ENCODE peak calls at places on chromosomes 4 and X, in ten cellular contexts. A is colonic mucosa; M is upper lobe of right lung; J is CD4-positive, alpha-beta memory T cell; F is suprapubic skin; P is left lung; R is prostate gland; I is substantia nigra; N is endothelial cell of umbilical vein; Q is uterus. C is an unnamed sample.

GRCh38 chr4:149345424-149345823 is 470.2 kb downstream of the IQCM start:
- DNase-seq in A (no peak), M (no peak), J (no peak), F (no peak), P (no peak), R (no peak), I (no peak), N (no peak), Q (no peak), C (no peak)

GRCh38 chr4:103050736-103051436 is 25.7 kb downstream of the SLC9B2 start:
- DNase-seq in A (no peak), M (no peak), J (no peak), F (no peak), P (no peak), R (no peak), I (no peak), N (no peak), Q (no peak), C (no peak)

GRCh38 chr4:8048856-8049686 is 109.4 kb upstream of the AFAP1 start:
- DNase-seq in A (no peak), M (no peak), J (no peak), F (no peak), P (no peak), R (peak; percentile 14), I (no peak), N (no peak), Q (no peak), C (no peak)

GRCh38 chrX:140422501-140422900 is 82.4 kb downstream of the SOX3 start:
- DNase-seq in A (no peak), M (no peak), J (no peak), F (no peak), P (no peak), R (no peak), I (no peak), N (no peak), Q (no peak), C (no peak)

GRCh38 chr4:53942712-53943111 is 121.7 kb downstream of the CHIC2 start:
- DNase-seq in A (no peak), M (no peak), J (no peak), F (no peak), P (no peak), R (no peak), I (no peak), N (no peak), Q (no peak), C (no peak)

GRCh38 chr4:97819314-97819713 is 324.0 kb downstream of the STPG2 start:
- DNase-seq in A (no peak), M (no peak), J (no peak), F (no peak), P (no peak), R (no peak), I (no peak), N (peak; percentile 56), Q (no peak), C (no peak)

GRCh38 chr4:94746746-94747145 is 11.0 kb upstream of the BMPR1B start:
- DNase-seq in A (no peak), M (no peak), J (no peak), F (no peak), P (no peak), R (no peak), I (no peak), N (no peak), Q (no peak), C (no peak)

GRCh38 chr4:10403633-10404445 is 53.4 kb downstream of the ZNF518B start:
- DNase-seq in A (peak; percentile 27), M (no peak), J (peak; percentile 23), F (no peak), P (no peak), R (peak; percentile 16), I (no peak), N (peak; percentile 60), Q (no peak), C (no peak)

GRCh38 chrX:24242649-24243556 is 71.0 kb downstream of the SUPT20HL2 start:
- DNase-seq in A (peak; percentile 29), M (no peak), J (no peak), F (peak; percentile 82), P (no peak), R (peak; percentile 4), I (peak; percentile 0), N (no peak), Q (peak; percentile 61), C (no peak)

GRCh38 chr4:72568959-72569718 is at the start of gene ADAMTS3:
- DNase-seq in A (peak; percentile 28), M (peak; percentile 82), J (no peak), F (peak; percentile 78), P (peak; percentile 72), R (peak; percentile 59), I (peak; percentile 11), N (peak; percentile 56), Q (peak; percentile 80), C (peak; percentile 9)
- H3K27ac ChIP-seq in A (peak within 1 kb of the TSS; percentile 55), M (peak within 1 kb of the TSS; percentile 67), J (no peak within 1 kb of the TSS), F (peak within 1 kb of the TSS; percentile 65), P (peak within 1 kb of the TSS; percentile 77), R (peak within 1 kb of the TSS; percentile 66), I (no peak within 1 kb of the TSS), N (peak within 1 kb of the TSS; percentile 24), Q (peak within 1 kb of the TSS; percentile 85), C (peak within 1 kb of the TSS; percentile 73)

GRCh38 chrX:77505227-77505626 is 58.0 kb downstream of the FGF16 start:
- DNase-seq in A (no peak), M (no peak), J (no peak), F (no peak), P (no peak), R (no peak), I (no peak), N (peak; percentile 61), Q (no peak), C (no peak)
- H3K27ac ChIP-seq in A (no peak overlapping the region), M (no peak overlapping the region), J (no peak overlapping the region), F (no peak overlapping the region), P (no peak overlapping the region), R (no peak overlapping the region), I (no peak overlapping the region), N (no peak overlapping the region), Q (no peak overlapping the region), C (no peak overlapping the region)

DNA sequence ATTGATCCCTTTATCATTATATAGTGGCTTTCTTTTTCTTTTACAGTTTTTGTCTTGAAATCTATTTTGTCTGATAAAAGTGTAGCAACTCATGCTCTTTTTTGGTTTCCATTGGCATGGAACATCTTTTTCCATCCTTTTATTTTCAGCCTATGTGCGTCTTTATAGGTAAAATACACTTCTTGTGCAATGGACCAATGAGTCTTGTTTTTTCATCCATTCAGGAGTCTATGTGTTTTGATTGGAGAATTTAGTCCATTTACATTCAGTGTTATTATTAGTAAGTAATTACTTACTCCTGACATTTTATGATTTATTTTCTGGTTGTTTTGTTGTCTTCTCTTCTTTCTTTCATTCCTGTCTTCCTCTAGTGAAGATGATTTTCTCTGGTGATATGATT is 66.4 kb upstream of the IL2 start:
- DNase-seq in A (no peak), M (no peak), J (no peak), F (no peak), P (no peak), R (no peak), I (no peak), N (no peak), Q (no peak), C (no peak)
- H3K27ac ChIP-seq in A (no peak overlapping the region), M (no peak overlapping the region), J (no peak overlapping the region), F (no peak overlapping the region), P (no peak overlapping the region), R (no peak overlapping the region), I (no peak overlapping the region), N (no peak overlapping the region), Q (no peak overlapping the region), C (no peak overlapping the region)

GRCh38 chrX:45323387-45323786 is 122.7 kb upstream of the DIPK2B start:
- DNase-seq in A (no peak), M (no peak), J (no peak), F (no peak), P (no peak), R (no peak), I (no peak), N (no peak), Q (no peak), C (no peak)
- H3K27ac ChIP-seq in A (no peak overlapping the region), M (no peak overlapping the region), J (no peak overlapping the region), F (no peak overlapping the region), P (no peak overlapping the region), R (no peak overlapping the region), I (no peak overlapping the region), N (no peak overlapping the region), Q (no peak overlapping the region), C (no peak overlapping the region)

GRCh38 chrX:1520350-1520749 is 16.6 kb downstream of the P2RY8 start:
- DNase-seq in A (no peak), M (no peak), J (no peak), F (no peak), P (no peak), R (no peak), I (no peak), N (no peak), Q (no peak), C (no peak)

GRCh38 chrX:1516596-1517104 is 20.3 kb downstream of the P2RY8 start:
- DNase-seq in A (no peak), M (peak; percentile 23), J (no peak), F (peak; percentile 14), P (no peak), R (no peak), I (no peak), N (no peak), Q (no peak), C (no peak)

GRCh38 chrX:1518512-1518911 is 18.5 kb downstream of the P2RY8 start:
- DNase-seq in A (no peak), M (no peak), J (no peak), F (no peak), P (no peak), R (no peak), I (no peak), N (no peak), Q (no peak), C (no peak)

GRCh38 chrX:1521459-1521956 is 15.5 kb downstream of the P2RY8 start:
- DNase-seq in A (no peak), M (peak; percentile 32), J (peak; percentile 73), F (peak; percentile 43), P (no peak), R (no peak), I (no peak), N (no peak), Q (no peak), C (no peak)

GRCh38 chrX:1519022-1519497 is 17.9 kb downstream of the P2RY8 start:
- DNase-seq in A (no peak), M (no peak), J (no peak), F (no peak), P (no peak), R (no peak), I (no peak), N (no peak), Q (no peak), C (no peak)
- H3K27ac ChIP-seq in A (no peak overlapping the region), M (no peak overlapping the region), J (no peak overlapping the region), F (no peak overlapping the region), P (no peak overlapping the region), R (no peak overlapping the region), I (no peak overlapping the region), N (no peak overlapping the region), Q (no peak overlapping the region), C (no peak overlapping the region)

GRCh38 chr4:155377281-155377680 is 516 bp upstream of the MAP9 start:
- DNase-seq in A (no peak), M (no peak), J (no peak), F (no peak), P (no peak), R (no peak), I (no peak), N (no peak), Q (no peak), C (no peak)
- H3K27ac ChIP-seq in A (no peak overlapping the region), M (no peak overlapping the region), J (peak overlapping the region; percentile 69), F (no peak overlapping the region), P (no peak overlapping the region), R (peak overlapping the region; percentile 75), I (no peak overlapping the region), N (no peak overlapping the region), Q (no peak overlapping the region), C (peak overlapping the region; percentile 2)